ENCODE peak calls at places on chromosome 13, in ten cellular contexts. One of them, this sample, is unnamed.

GRCh38 chr13:113963376-113963775 is 10.5 kb downstream of the C13orf46 start:
- DNase-seq in ascending aorta: no peak
- DNase-seq in HS-5: no peak
- DNase-seq in stimulated activated CD4-positive, alpha-beta T cell treated with anti-CD3 and anti-CD28 coated beads, Interleukin-4, amount 100 ng/mL, for 48 hours: no peak
- DNase-seq in activated effector memory CD4-positive, alpha-beta T cell treated with Interleukin-2 at 50 U/mL for 16 hours: no peak
- DNase-seq in NCI-H187: no peak
- DNase-seq in NCI-H1092 treated with DMSO at 0.1 percent for 48 hours: no peak
- DNase-seq in GOT3: no peak
- DNase-seq in hepatic stellate cell: no peak
- DNase-seq in activated T-cell treated with anti-CD3 and anti-CD28 coated beads for 4 hours: no peak
- DNase-seq in this sample: no peak

GRCh38 chr13:97211986-97212385 is 10.1 kb upstream of the MBNL2 start:
- DNase-seq in ascending aorta: no peak
- DNase-seq in HS-5: no peak
- DNase-seq in stimulated activated CD4-positive, alpha-beta T cell treated with anti-CD3 and anti-CD28 coated beads, Interleukin-4, amount 100 ng/mL, for 48 hours: no peak
- DNase-seq in activated effector memory CD4-positive, alpha-beta T cell treated with Interleukin-2 at 50 U/mL for 16 hours: no peak
- DNase-seq in NCI-H187: no peak
- DNase-seq in NCI-H1092 treated with DMSO at 0.1 percent for 48 hours: no peak
- DNase-seq in GOT3: no peak
- DNase-seq in hepatic stellate cell: no peak
- DNase-seq in activated T-cell treated with anti-CD3 and anti-CD28 coated beads for 4 hours: no peak
- DNase-seq in this sample: no peak

GRCh38 chr13:40206241-40207109 is 460.0 kb downstream of the FOXO1 start:
- DNase-seq in ascending aorta: no peak
- DNase-seq in HS-5: no peak
- DNase-seq in stimulated activated CD4-positive, alpha-beta T cell treated with anti-CD3 and anti-CD28 coated beads, Interleukin-4, amount 100 ng/mL, for 48 hours: no peak
- DNase-seq in activated effector memory CD4-positive, alpha-beta T cell treated with Interleukin-2 at 50 U/mL for 16 hours: peak; percentile 42
- DNase-seq in NCI-H187: no peak
- DNase-seq in NCI-H1092 treated with DMSO at 0.1 percent for 48 hours: no peak
- DNase-seq in GOT3: no peak
- DNase-seq in hepatic stellate cell: no peak
- DNase-seq in activated T-cell treated with anti-CD3 and anti-CD28 coated beads for 4 hours: no peak
- DNase-seq in this sample: no peak

GRCh38 chr13:85314686-85315085 is 484.5 kb downstream of the SLITRK6 start:
- DNase-seq in ascending aorta: no peak
- DNase-seq in HS-5: no peak
- DNase-seq in stimulated activated CD4-positive, alpha-beta T cell treated with anti-CD3 and anti-CD28 coated beads, Interleukin-4, amount 100 ng/mL, for 48 hours: no peak
- DNase-seq in activated effector memory CD4-positive, alpha-beta T cell treated with Interleukin-2 at 50 U/mL for 16 hours: no peak
- DNase-seq in NCI-H187: no peak
- DNase-seq in NCI-H1092 treated with DMSO at 0.1 percent for 48 hours: peak; percentile 24
- DNase-seq in GOT3: no peak
- DNase-seq in hepatic stellate cell: no peak
- DNase-seq in activated T-cell treated with anti-CD3 and anti-CD28 coated beads for 4 hours: no peak
- DNase-seq in this sample: no peak

GRCh38 chr13:107669356-107669755 is 546.0 kb downstream of the LIG4 start:
- DNase-seq in ascending aorta: no peak
- DNase-seq in HS-5: no peak
- DNase-seq in stimulated activated CD4-positive, alpha-beta T cell treated with anti-CD3 and anti-CD28 coated beads, Interleukin-4, amount 100 ng/mL, for 48 hours: no peak
- DNase-seq in activated effector memory CD4-positive, alpha-beta T cell treated with Interleukin-2 at 50 U/mL for 16 hours: no peak
- DNase-seq in NCI-H187: no peak
- DNase-seq in NCI-H1092 treated with DMSO at 0.1 percent for 48 hours: peak; percentile 53
- DNase-seq in GOT3: no peak
- DNase-seq in hepatic stellate cell: no peak
- DNase-seq in activated T-cell treated with anti-CD3 and anti-CD28 coated beads for 4 hours: no peak
- DNase-seq in this sample: no peak

GRCh38 chr13:105048685-105049084 is 1486.8 kb downstream of the EFNB2 start:
- DNase-seq in ascending aorta: no peak
- DNase-seq in HS-5: no peak
- DNase-seq in stimulated activated CD4-positive, alpha-beta T cell treated with anti-CD3 and anti-CD28 coated beads, Interleukin-4, amount 100 ng/mL, for 48 hours: no peak
- DNase-seq in activated effector memory CD4-positive, alpha-beta T cell treated with Interleukin-2 at 50 U/mL for 16 hours: no peak
- DNase-seq in NCI-H187: no peak
- DNase-seq in NCI-H1092 treated with DMSO at 0.1 percent for 48 hours: no peak
- DNase-seq in GOT3: no peak
- DNase-seq in hepatic stellate cell: no peak
- DNase-seq in activated T-cell treated with anti-CD3 and anti-CD28 coated beads for 4 hours: no peak
- DNase-seq in this sample: no peak

GRCh38 chr13:113499936-113500335 is 9.4 kb upstream of the DCUN1D2 start:
- DNase-seq in ascending aorta: no peak
- DNase-seq in HS-5: no peak
- DNase-seq in stimulated activated CD4-positive, alpha-beta T cell treated with anti-CD3 and anti-CD28 coated beads, Interleukin-4, amount 100 ng/mL, for 48 hours: no peak
- DNase-seq in activated effector memory CD4-positive, alpha-beta T cell treated with Interleukin-2 at 50 U/mL for 16 hours: no peak
- DNase-seq in NCI-H187: no peak
- DNase-seq in NCI-H1092 treated with DMSO at 0.1 percent for 48 hours: no peak
- DNase-seq in GOT3: no peak
- DNase-seq in hepatic stellate cell: peak; percentile 51
- DNase-seq in activated T-cell treated with anti-CD3 and anti-CD28 coated beads for 4 hours: no peak
- DNase-seq in this sample: no peak

GRCh38 chr13:47256618-47257017 is 359.8 kb upstream of the HTR2A start:
- DNase-seq in ascending aorta: no peak
- DNase-seq in HS-5: peak; percentile 62
- DNase-seq in stimulated activated CD4-positive, alpha-beta T cell treated with anti-CD3 and anti-CD28 coated beads, Interleukin-4, amount 100 ng/mL, for 48 hours: no peak
- DNase-seq in activated effector memory CD4-positive, alpha-beta T cell treated with Interleukin-2 at 50 U/mL for 16 hours: no peak
- DNase-seq in NCI-H187: no peak
- DNase-seq in NCI-H1092 treated with DMSO at 0.1 percent for 48 hours: no peak
- DNase-seq in GOT3: no peak
- DNase-seq in hepatic stellate cell: peak; percentile 9
- DNase-seq in activated T-cell treated with anti-CD3 and anti-CD28 coated beads for 4 hours: no peak
- DNase-seq in this sample: no peak

GRCh38 chr13:87671031-87671823 is at the start of gene SLITRK5:
- DNase-seq in ascending aorta: peak; percentile 75
- DNase-seq in HS-5: no peak
- DNase-seq in stimulated activated CD4-positive, alpha-beta T cell treated with anti-CD3 and anti-CD28 coated beads, Interleukin-4, amount 100 ng/mL, for 48 hours: peak; percentile 38
- DNase-seq in activated effector memory CD4-positive, alpha-beta T cell treated with Interleukin-2 at 50 U/mL for 16 hours: no peak
- DNase-seq in NCI-H187: peak; percentile 75
- DNase-seq in NCI-H1092 treated with DMSO at 0.1 percent for 48 hours: peak; percentile 89
- DNase-seq in GOT3: peak; percentile 9
- DNase-seq in hepatic stellate cell: peak; percentile 43
- DNase-seq in activated T-cell treated with anti-CD3 and anti-CD28 coated beads for 4 hours: peak; percentile 45
- DNase-seq in this sample: peak; percentile 96